ENCODE peak calls at places on chromosome 12, in four cellular contexts. S is LoVo, H is fibroblast of pulmonary artery, P is WTC11. O is an unnamed sample.

GRCh38 chr12:126083931-126084330 is 1018.7 kb downstream of the AACS start:
- DNase-seq in S (no peak), H (no peak), P (no peak), O (no peak)

GRCh38 chr12:12682284-12682683 is 13.7 kb downstream of the GPR19 start:
- DNase-seq in S (no peak), H (no peak), P (no peak), O (no peak)

GRCh38 chr12:65518771-65519170 is 240.3 kb downstream of the MSRB3 start:
- DNase-seq in S (no peak), H (no peak), P (no peak), O (no peak)

GRCh38 chr12:2003676-2004112 is 563 bp downstream of the DCP1B start:
- DNase-seq in S (peak), H (no peak), P (no peak), O (no peak)

GRCh38 chr12:63882844-63883243 is 38.3 kb downstream of the SRGAP1 start:
- DNase-seq in S (no peak), H (peak), P (peak), O (no peak)

GRCh38 chr12:57404966-57405640 is 25.7 kb downstream of the R3HDM2 start:
- DNase-seq in S (no peak), H (no peak), P (no peak), O (no peak)

GRCh38 chr12:124538194-124539082 is 29.0 kb downstream of the NCOR2 start:
- DNase-seq in S (no peak), H (no peak), P (no peak), O (no peak)

GRCh38 chr12:68601767-68602166 is 8.9 kb upstream of the RAP1B start:
- DNase-seq in S (no peak), H (no peak), P (no peak), O (no peak)

GRCh38 chr12:24695657-24696329 is 253.1 kb downstream of the BCAT1 start:
- DNase-seq in S (no peak), H (no peak), P (no peak), O (no peak)

O was measured in AG04449.